ENCODE peak calls at places on chromosomes 4 and X, in eight cellular contexts. U is amygdala, I is transverse colon, S is NCI-H774, G is HEK293T, K is AG08396, N is Calu3, L is GF-D8. Z is an unnamed sample.

GRCh38 chr4:127778102-127778501 is 4.0 kb upstream of the HSPA4L start:
- DNase-seq in I (no peak), S (peak), L (no peak), G (no peak), N (peak), U (no peak), K (no peak), Z (no peak)

GRCh38 chr4:149999485-150000074 is 78.7 kb upstream of the DCLK2 start:
- DNase-seq in G (peak), K (peak), I (no peak), U (no peak), N (peak), S (no peak), L (no peak), Z (peak)

GRCh38 chr4:182908124-182908523 is 9.1 kb downstream of the DCTD start:
- DNase-seq in L (no peak), I (no peak), G (no peak), U (no peak), K (no peak), S (no peak), N (no peak), Z (no peak)

GRCh38 chr4:174198396-174199179 is 84.9 kb downstream of the FBXO8 start:
- DNase-seq in U (no peak), G (peak), K (peak), I (no peak), S (no peak), N (no peak), L (no peak), Z (no peak)

GRCh38 chrX:106415276-106415895 is 196.4 kb upstream of the RADX start:
- DNase-seq in L (no peak), G (peak), I (no peak), N (peak), U (no peak), S (peak), K (peak), Z (peak)

GRCh38 chrX:125319646-125320521 is at the start of gene TEX13C:
- DNase-seq in K (no peak), N (no peak), U (no peak), G (no peak), S (no peak), L (no peak), I (no peak), Z (no peak)

GRCh38 chr4:125928652-125929051 is 613.9 kb downstream of the FAT4 start:
- DNase-seq in L (no peak), U (no peak), S (no peak), K (no peak), I (no peak), G (no peak), N (no peak), Z (no peak)

GRCh38 chrX:120561634-120562568 is 1.1 kb upstream of the CUL4B start:
- DNase-seq in S (no peak), K (no peak), U (no peak), L (no peak), I (no peak), G (no peak), N (no peak), Z (no peak)

GRCh38 chr4:141686146-141686775 is 49.9 kb downstream of the IL15 start:
- DNase-seq in I (no peak), L (no peak), G (no peak), K (no peak), S (no peak), N (peak), U (no peak), Z (no peak)

GRCh38 chr4:87219648-87220093 is 747 bp downstream of the KLHL8 start:
- DNase-seq in U (no peak), I (peak), N (no peak), L (no peak), G (peak), S (peak), K (peak), Z (no peak)

GRCh38 chr4:156084312-156084811 is 130.7 kb upstream of the CTSO start:
- DNase-seq in S (no peak), L (no peak), K (no peak), N (no peak), I (no peak), U (no peak), G (no peak), Z (no peak)

GRCh38 chr4:15963001-15963451 is at the start of gene FGFBP2:
- DNase-seq in L (peak), G (peak), S (no peak), I (peak), K (peak), U (no peak), N (peak), Z (peak)

GRCh38 chr4:101175896-101176676 is 171.2 kb downstream of the PPP3CA start:
- DNase-seq in I (peak), G (no peak), N (no peak), L (no peak), U (no peak), S (no peak), K (no peak), Z (no peak)

GRCh38 chr4:3285558-3286334 is 7.1 kb upstream of the RGS12 start:
- DNase-seq in G (no peak), S (no peak), U (no peak), N (peak), L (peak), I (peak), K (peak), Z (no peak)

GRCh38 chrX:130124577-130124976 is 14.3 kb upstream of the ELF4 start:
- DNase-seq in U (no peak), N (no peak), G (no peak), L (no peak), I (no peak), K (no peak), S (no peak), Z (no peak)

GRCh38 chr4:41204400-41204978 is 9.9 kb downstream of the APBB2 start:
- DNase-seq in G (no peak), I (no peak), L (no peak), U (no peak), K (peak), S (no peak), N (peak), Z (no peak)

GRCh38 chr4:18052158-18052557 is 30.6 kb upstream of the LCORL start:
- DNase-seq in G (no peak), N (no peak), K (no peak), I (no peak), L (no peak), S (no peak), U (no peak), Z (no peak)

GRCh38 chr4:184417802-184418511 is 56.4 kb downstream of the IRF2 start:
- DNase-seq in K (peak), U (no peak), L (no peak), I (no peak), N (no peak), S (no peak), G (no peak), Z (peak)

GRCh38 chr4:99300934-99301333 is 10.1 kb upstream of the ADH1A start:
- DNase-seq in G (no peak), N (peak), U (no peak), K (peak), L (no peak), S (peak), I (peak), Z (peak)

Z was measured in foreskin melanocyte.